ENCODE peak calls at places on chromosome 21, in seven cellular contexts. One of them, this sample, is unnamed.

GRCh38 chr21:41675574-41675973 is 91.3 kb downstream of the RIPK4 start:
- DNase-seq in heart left ventricle: no peak
- DNase-seq in breast epithelium: no peak
- DNase-seq in transverse colon: no peak
- DNase-seq in sigmoid colon: no peak
- DNase-seq in ovary: no peak
- DNase-seq in prostate gland: no peak
- DNase-seq in this sample: peak

GRCh38 chr21:45557611-45558043 is 15.4 kb upstream of the SLC19A1 start:
- DNase-seq in heart left ventricle: no peak
- DNase-seq in breast epithelium: no peak
- DNase-seq in transverse colon: no peak
- DNase-seq in sigmoid colon: peak
- DNase-seq in ovary: no peak
- DNase-seq in prostate gland: no peak
- DNase-seq in this sample: no peak

GRCh38 chr21:46545911-46546310 is 59.0 kb downstream of the S100B start:
- DNase-seq in heart left ventricle: no peak
- DNase-seq in breast epithelium: no peak
- DNase-seq in transverse colon: no peak
- DNase-seq in sigmoid colon: peak
- DNase-seq in ovary: no peak
- DNase-seq in prostate gland: no peak
- DNase-seq in this sample: no peak

GRCh38 chr21:34974162-34974981 is 74.7 kb downstream of the RUNX1 start:
- DNase-seq in heart left ventricle: no peak
- DNase-seq in breast epithelium: no peak
- DNase-seq in transverse colon: no peak
- DNase-seq in sigmoid colon: no peak
- DNase-seq in ovary: no peak
- DNase-seq in prostate gland: no peak
- DNase-seq in this sample: no peak

GRCh38 chr21:35738342-35738961 is 321.9 kb downstream of the SETD4 start:
- DNase-seq in heart left ventricle: peak
- DNase-seq in breast epithelium: no peak
- DNase-seq in transverse colon: no peak
- DNase-seq in sigmoid colon: no peak
- DNase-seq in ovary: peak
- DNase-seq in prostate gland: peak
- DNase-seq in this sample: no peak

GRCh38 chr21:37117204-37117603 is 44.1 kb downstream of the TTC3 start:
- DNase-seq in heart left ventricle: no peak
- DNase-seq in breast epithelium: no peak
- DNase-seq in transverse colon: no peak
- DNase-seq in sigmoid colon: no peak
- DNase-seq in ovary: no peak
- DNase-seq in prostate gland: no peak
- DNase-seq in this sample: no peak

GRCh38 chr21:34862951-34863350 is 186.2 kb downstream of the RUNX1 start:
- DNase-seq in heart left ventricle: no peak
- DNase-seq in breast epithelium: no peak
- DNase-seq in transverse colon: no peak
- DNase-seq in sigmoid colon: no peak
- DNase-seq in ovary: no peak
- DNase-seq in prostate gland: no peak
- DNase-seq in this sample: no peak

GRCh38 chr21:22164912-22165311 is 1166.7 kb downstream of the NCAM2 start:
- DNase-seq in heart left ventricle: no peak
- DNase-seq in breast epithelium: no peak
- DNase-seq in transverse colon: no peak
- DNase-seq in sigmoid colon: no peak
- DNase-seq in ovary: no peak
- DNase-seq in prostate gland: no peak
- DNase-seq in this sample: no peak

GRCh38 chr21:34517491-34518245 is 5.7 kb upstream of the KCNE1 start:
- DNase-seq in heart left ventricle: no peak
- DNase-seq in breast epithelium: no peak
- DNase-seq in transverse colon: no peak
- DNase-seq in sigmoid colon: no peak
- DNase-seq in ovary: no peak
- DNase-seq in prostate gland: no peak
- DNase-seq in this sample: no peak

GRCh38 chr21:31136891-31137290 is 98.6 kb upstream of the KRTAP19-8 start:
- DNase-seq in heart left ventricle: no peak
- DNase-seq in breast epithelium: no peak
- DNase-seq in transverse colon: no peak
- DNase-seq in sigmoid colon: no peak
- DNase-seq in ovary: no peak
- DNase-seq in prostate gland: no peak
- DNase-seq in this sample: no peak

GRCh38 chr21:45334134-45334533 is 46.4 kb upstream of the POFUT2 start:
- DNase-seq in heart left ventricle: no peak
- DNase-seq in breast epithelium: no peak
- DNase-seq in transverse colon: no peak
- DNase-seq in sigmoid colon: peak
- DNase-seq in ovary: peak
- DNase-seq in prostate gland: no peak
- DNase-seq in this sample: no peak

GRCh38 chr21:29230541-29231275 is 68.0 kb upstream of the BACH1 start:
- DNase-seq in heart left ventricle: no peak
- DNase-seq in breast epithelium: no peak
- DNase-seq in transverse colon: no peak
- DNase-seq in sigmoid colon: no peak
- DNase-seq in ovary: no peak
- DNase-seq in prostate gland: no peak
- DNase-seq in this sample: no peak

GRCh38 chr21:33406493-33406892 is 3.3 kb downstream of the IFNGR2 start:
- DNase-seq in heart left ventricle: no peak
- DNase-seq in breast epithelium: no peak
- DNase-seq in transverse colon: no peak
- DNase-seq in sigmoid colon: no peak
- DNase-seq in ovary: no peak
- DNase-seq in prostate gland: no peak
- DNase-seq in this sample: no peak

GRCh38 chr21:29164330-29164942 is 34.0 kb downstream of the MAP3K7CL start:
- DNase-seq in heart left ventricle: no peak
- DNase-seq in breast epithelium: no peak
- DNase-seq in transverse colon: no peak
- DNase-seq in sigmoid colon: no peak
- DNase-seq in ovary: no peak
- DNase-seq in prostate gland: no peak
- DNase-seq in this sample: no peak

GRCh38 chr21:46116189-46116845 is 18.4 kb downstream of the COL6A2 start:
- DNase-seq in heart left ventricle: peak
- DNase-seq in breast epithelium: peak
- DNase-seq in transverse colon: no peak
- DNase-seq in sigmoid colon: peak
- DNase-seq in ovary: no peak
- DNase-seq in prostate gland: no peak
- DNase-seq in this sample: no peak

GRCh38 chr21:44199448-44199847 is 41.3 kb downstream of the ICOSLG start:
- DNase-seq in heart left ventricle: no peak
- DNase-seq in breast epithelium: peak
- DNase-seq in transverse colon: peak
- DNase-seq in sigmoid colon: no peak
- DNase-seq in ovary: no peak
- DNase-seq in prostate gland: no peak
- DNase-seq in this sample: peak

GRCh38 chr21:42227909-42228708 is 9.2 kb downstream of the ABCG1 start:
- DNase-seq in heart left ventricle: peak
- DNase-seq in breast epithelium: no peak
- DNase-seq in transverse colon: peak
- DNase-seq in sigmoid colon: peak
- DNase-seq in ovary: no peak
- DNase-seq in prostate gland: peak
- DNase-seq in this sample: peak

GRCh38 chr21:17461014-17461413 is 51.8 kb upstream of the CXADR start:
- DNase-seq in heart left ventricle: peak
- DNase-seq in breast epithelium: no peak
- DNase-seq in transverse colon: no peak
- DNase-seq in sigmoid colon: no peak
- DNase-seq in ovary: peak
- DNase-seq in prostate gland: peak
- DNase-seq in this sample: peak

GRCh38 chr21:31182231-31183129 is 144.2 kb upstream of the KRTAP19-8 start:
- DNase-seq in heart left ventricle: no peak
- DNase-seq in breast epithelium: no peak
- DNase-seq in transverse colon: no peak
- DNase-seq in sigmoid colon: no peak
- DNase-seq in ovary: no peak
- DNase-seq in prostate gland: no peak
- DNase-seq in this sample: no peak

GRCh38 chr21:45404726-45405270 is at the start of gene COL18A1:
- DNase-seq in heart left ventricle: peak
- DNase-seq in breast epithelium: no peak
- DNase-seq in transverse colon: peak
- DNase-seq in sigmoid colon: peak
- DNase-seq in ovary: peak
- DNase-seq in prostate gland: peak
- DNase-seq in this sample: no peak

GRCh38 chr21:21715286-21715969 is 717.2 kb downstream of the NCAM2 start:
- DNase-seq in heart left ventricle: no peak
- DNase-seq in breast epithelium: no peak
- DNase-seq in transverse colon: no peak
- DNase-seq in sigmoid colon: no peak
- DNase-seq in ovary: no peak
- DNase-seq in prostate gland: no peak
- DNase-seq in this sample: no peak

GRCh38 chr21:45469273-45470086 is 64.5 kb downstream of the COL18A1 start:
- DNase-seq in heart left ventricle: no peak
- DNase-seq in breast epithelium: no peak
- DNase-seq in transverse colon: no peak
- DNase-seq in sigmoid colon: no peak
- DNase-seq in ovary: no peak
- DNase-seq in prostate gland: no peak
- DNase-seq in this sample: no peak

GRCh38 chr21:38910390-38911008 is 104.8 kb downstream of the ETS2 start:
- DNase-seq in heart left ventricle: no peak
- DNase-seq in breast epithelium: no peak
- DNase-seq in transverse colon: peak
- DNase-seq in sigmoid colon: no peak
- DNase-seq in ovary: no peak
- DNase-seq in prostate gland: no peak
- DNase-seq in this sample: peak
- TF ChIP-seq POLR2A in heart left ventricle: no peak
- TF ChIP-seq POLR2A in breast epithelium: no peak
- TF ChIP-seq POLR2A in transverse colon: no peak
- TF ChIP-seq POLR2A in sigmoid colon: no peak
- TF ChIP-seq POLR2A in ovary: no peak
- TF ChIP-seq POLR2A in prostate gland: no peak
- TF ChIP-seq POLR2A in this sample: no peak

GRCh38 chr21:26532208-26532607 is 40.9 kb downstream of the CYYR1 start:
- DNase-seq in heart left ventricle: no peak
- DNase-seq in breast epithelium: no peak
- DNase-seq in transverse colon: no peak
- DNase-seq in sigmoid colon: no peak
- DNase-seq in ovary: no peak
- DNase-seq in prostate gland: no peak
- DNase-seq in this sample: no peak
- TF ChIP-seq CTCF in heart left ventricle: no peak
- TF ChIP-seq CTCF in breast epithelium: no peak
- TF ChIP-seq CTCF in transverse colon: no peak
- TF ChIP-seq CTCF in sigmoid colon: no peak
- TF ChIP-seq CTCF in ovary: no peak
- TF ChIP-seq CTCF in prostate gland: no peak
- TF ChIP-seq CTCF in this sample: no peak

GRCh38 chr21:26847951-26848350 is 2.7 kb upstream of the ADAMTS1 start:
- DNase-seq in heart left ventricle: no peak
- DNase-seq in breast epithelium: no peak
- DNase-seq in transverse colon: no peak
- DNase-seq in sigmoid colon: no peak
- DNase-seq in ovary: no peak
- DNase-seq in prostate gland: no peak
- DNase-seq in this sample: no peak

GRCh38 chr21:26852422-26852821 is 7.2 kb upstream of the ADAMTS1 start:
- DNase-seq in heart left ventricle: no peak
- DNase-seq in breast epithelium: no peak
- DNase-seq in transverse colon: no peak
- DNase-seq in sigmoid colon: no peak
- DNase-seq in ovary: no peak
- DNase-seq in prostate gland: no peak
- DNase-seq in this sample: no peak

GRCh38 chr21:26851109-26851944 is 6.1 kb upstream of the ADAMTS1 start:
- DNase-seq in heart left ventricle: no peak
- DNase-seq in breast epithelium: no peak
- DNase-seq in transverse colon: no peak
- DNase-seq in sigmoid colon: no peak
- DNase-seq in ovary: no peak
- DNase-seq in prostate gland: no peak
- DNase-seq in this sample: no peak

GRCh38 chr21:26849428-26850115 is 4.4 kb upstream of the ADAMTS1 start:
- DNase-seq in heart left ventricle: no peak
- DNase-seq in breast epithelium: no peak
- DNase-seq in transverse colon: no peak
- DNase-seq in sigmoid colon: no peak
- DNase-seq in ovary: no peak
- DNase-seq in prostate gland: no peak
- DNase-seq in this sample: no peak

GRCh38 chr21:26850116-26850643 is 5.0 kb upstream of the ADAMTS1 start:
- DNase-seq in heart left ventricle: no peak
- DNase-seq in breast epithelium: no peak
- DNase-seq in transverse colon: no peak
- DNase-seq in sigmoid colon: no peak
- DNase-seq in ovary: no peak
- DNase-seq in prostate gland: no peak
- DNase-seq in this sample: no peak
- H3K4me3 ChIP-seq in heart left ventricle: peak
- H3K4me3 ChIP-seq in breast epithelium: no peak
- H3K4me3 ChIP-seq in transverse colon: no peak
- H3K4me3 ChIP-seq in sigmoid colon: no peak
- H3K4me3 ChIP-seq in ovary: peak
- H3K4me3 ChIP-seq in prostate gland: no peak
- H3K4me3 ChIP-seq in this sample: no peak

GRCh38 chr21:32317726-32318125 is 19.1 kb downstream of the MRAP start:
- DNase-seq in heart left ventricle: no peak
- DNase-seq in breast epithelium: no peak
- DNase-seq in transverse colon: no peak
- DNase-seq in sigmoid colon: no peak
- DNase-seq in ovary: no peak
- DNase-seq in prostate gland: no peak
- DNase-seq in this sample: peak
- TF ChIP-seq POLR2A in heart left ventricle: no peak
- TF ChIP-seq POLR2A in breast epithelium: no peak
- TF ChIP-seq POLR2A in transverse colon: no peak
- TF ChIP-seq POLR2A in sigmoid colon: no peak
- TF ChIP-seq POLR2A in ovary: no peak
- TF ChIP-seq POLR2A in prostate gland: no peak
- TF ChIP-seq POLR2A in this sample: no peak

This sample was measured in lower leg skin.